ENCODE peak calls at places on chromosomes 16 and 17, in five cellular contexts. Q is PC-9, G is GM23338, T is neural progenitor cell, K is SK-N-SH. P is an unnamed sample. For H3F3A, the result is how much of the 10 kb centered on the place peaks cover.

GRCh38 chr17:73536700-73537680 is 107.3 kb downstream of the SDK2 start:
- DNase-seq in T (peak), K (peak), Q (no peak), G (no peak), P (no peak)

GRCh38 chr17:41001795-41002194 is 2.1 kb upstream of the KRTAP3-2 start:
- DNase-seq in T (no peak), Q (no peak), G (no peak), K (no peak), P (no peak)

GRCh38 chr17:81454473-81454872 is 58.1 kb downstream of the ACTG1 start:
- DNase-seq in G (no peak), K (no peak), Q (no peak), T (no peak), P (no peak)

GRCh38 chr17:1714488-1714979 is 4.4 kb upstream of the TLCD2 start:
- DNase-seq in G (peak), Q (peak), K (peak), T (peak), P (peak)

GRCh38 chr16:56861092-56861610 is 3.9 kb upstream of the SLC12A3 start:
- DNase-seq in Q (peak), G (no peak), T (peak), K (peak), P (no peak)

GRCh38 chr17:9072626-9073339 is 51.5 kb downstream of the NTN1 start:
- DNase-seq in T (no peak), K (no peak), Q (peak), G (no peak), P (no peak)

GRCh38 chr17:50270430-50271172 is 3.7 kb upstream of the TMEM92 start:
- DNase-seq in T (peak), Q (peak), G (peak), K (no peak), P (no peak)

GRCh38 chr16:81204794-81205680 is 33.5 kb upstream of the BCO1 start:
- DNase-seq in Q (no peak), T (peak), K (peak), G (peak), P (peak)

GRCh38 chr17:81960130-81960958 is 643 bp downstream of the NOTUM start:
- DNase-seq in K (no peak), G (peak), T (peak), Q (no peak), P (no peak)

GRCh38 chr16:29993903-29994612 is 1.4 kb downstream of the HIRIP3 start:
- DNase-seq in T (no peak), G (no peak), K (no peak), Q (no peak), P (no peak)

GRCh38 chr16:4701791-4702465 is 8.6 kb downstream of the NUDT16L1 start:
- DNase-seq in G (no peak), Q (no peak), T (no peak), K (no peak), P (no peak)

GRCh38 chr17:27800522-27800921 is at the start of gene NOS2:
- DNase-seq in K (no peak), T (no peak), G (no peak), Q (no peak), P (no peak)

GRCh38 chr17:48997827-48998556 is 807 bp downstream of the IGF2BP1 start:
- DNase-seq in K (peak), T (peak), G (peak), Q (no peak), P (no peak)

GRCh38 chr17:72404872-72405271 is 284.1 kb downstream of the SOX9 start:
- DNase-seq in Q (no peak), K (no peak), T (no peak), G (no peak), P (peak)

GRCh38 chr17:64707077-64707591 is 45.0 kb upstream of the SMURF2 start:
- DNase-seq in G (peak), T (no peak), Q (peak), K (peak), P (peak)

GRCh38 chr17:76492989-76493501 is 8.2 kb downstream of the RHBDF2 start:
- DNase-seq in K (no peak), T (no peak), Q (peak), G (no peak), P (peak)

GRCh38 chr17:45645330-45645729 is 138.8 kb upstream of the CRHR1 start:
- DNase-seq in G (no peak), K (no peak), Q (no peak), T (no peak), P (no peak)

DNA sequence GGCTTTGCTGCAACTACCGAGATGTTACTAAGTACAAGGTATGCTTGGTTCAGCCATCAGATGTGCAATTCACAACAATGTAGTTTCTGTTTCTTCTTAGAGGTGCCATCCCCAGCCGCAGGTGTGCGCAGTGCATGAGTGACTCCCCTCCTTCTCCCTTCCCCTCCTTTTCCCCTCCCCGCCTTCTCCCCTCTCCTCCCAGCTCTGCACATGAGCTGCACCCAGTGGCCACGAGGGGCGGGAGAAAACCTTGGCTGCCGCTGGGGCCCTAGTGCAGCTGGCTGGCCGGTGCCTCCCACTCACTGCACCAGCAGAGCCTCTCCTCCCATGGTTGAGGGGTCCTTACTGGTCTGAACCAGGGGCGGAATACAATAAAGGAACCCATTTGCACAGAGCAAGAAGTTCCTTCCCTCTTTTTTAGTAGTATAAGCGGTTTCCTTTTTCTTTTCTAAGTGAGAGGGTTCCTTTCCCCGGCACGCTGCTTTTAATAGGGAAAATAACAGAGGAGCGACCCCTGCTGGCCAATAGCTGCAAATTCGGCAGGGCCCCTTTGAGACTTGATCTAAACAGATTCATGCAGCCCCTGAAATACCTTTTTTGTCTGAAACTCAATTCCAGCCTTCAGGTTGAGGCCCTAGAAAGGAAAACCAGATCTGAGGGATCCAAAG is 7.8 kb upstream of the CCL15 start:
- DNase-seq in G (peak), T (no peak), Q (no peak), K (peak), P (peak)
- TF ChIP-seq CTCF in G (peak), T (peak), Q (peak), K (peak), P (peak)

DNA sequence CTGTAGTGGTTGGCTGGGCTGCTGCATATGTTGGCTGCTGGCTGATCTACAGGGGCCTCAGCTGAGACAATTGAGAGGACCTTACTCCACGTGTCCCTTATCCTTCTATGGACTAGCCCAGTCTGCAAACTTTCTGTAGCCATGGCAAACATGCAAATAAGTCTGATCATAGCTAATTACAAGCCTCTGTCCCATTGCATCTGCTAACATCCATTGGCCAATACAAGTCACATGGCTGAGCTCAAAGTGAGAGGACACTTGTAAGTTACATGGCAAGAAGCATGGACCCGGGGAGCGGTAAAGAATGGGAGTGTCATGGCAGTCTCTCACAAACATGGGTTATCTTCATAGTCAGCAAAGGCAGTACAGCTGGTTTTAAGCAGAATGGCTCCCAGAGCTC is 11.6 kb upstream of the IL4R start:
- DNase-seq in Q (no peak), G (no peak), K (no peak), T (no peak), P (no peak)
- H3F3A ChIP-seq in Q (under half), G (under half), K (under half), T (under half), P (under half)

GRCh38 chr17:54745239-54745638 is 155.4 kb upstream of the TOM1L1 start:
- DNase-seq in Q (no peak), K (no peak), T (no peak), G (no peak), P (no peak)

GRCh38 chr17:54754560-54754959 is 146.1 kb upstream of the TOM1L1 start:
- DNase-seq in K (peak), T (peak), G (peak), Q (peak), P (no peak)

GRCh38 chr17:54744750-54745149 is 155.9 kb upstream of the TOM1L1 start:
- DNase-seq in K (no peak), T (no peak), Q (no peak), G (no peak), P (no peak)

GRCh38 chr17:54745862-54746261 is 154.8 kb upstream of the TOM1L1 start:
- DNase-seq in Q (no peak), K (no peak), T (no peak), G (no peak), P (no peak)

GRCh38 chr17:54749157-54749556 is 151.5 kb upstream of the TOM1L1 start:
- DNase-seq in G (peak), K (no peak), T (peak), Q (no peak), P (no peak)
- TF ChIP-seq CTCF in G (peak), K (no peak), T (peak), Q (no peak), P (no peak)

GRCh38 chr17:78954684-78955083 is 25.0 kb downstream of the LGALS3BP start:
- DNase-seq in Q (no peak), T (no peak), G (no peak), K (no peak), P (no peak)

GRCh38 chr17:78953356-78954350 is 26.1 kb downstream of the LGALS3BP start:
- DNase-seq in Q (no peak), G (no peak), K (peak), T (peak), P (no peak)

GRCh38 chr17:78957076-78957475 is 22.6 kb downstream of the LGALS3BP start:
- DNase-seq in T (no peak), G (no peak), K (no peak), Q (peak), P (peak)

GRCh38 chr17:78958556-78959191 is 21.0 kb downstream of the LGALS3BP start:
- DNase-seq in G (no peak), Q (peak), T (no peak), K (no peak), P (peak)

DNA sequence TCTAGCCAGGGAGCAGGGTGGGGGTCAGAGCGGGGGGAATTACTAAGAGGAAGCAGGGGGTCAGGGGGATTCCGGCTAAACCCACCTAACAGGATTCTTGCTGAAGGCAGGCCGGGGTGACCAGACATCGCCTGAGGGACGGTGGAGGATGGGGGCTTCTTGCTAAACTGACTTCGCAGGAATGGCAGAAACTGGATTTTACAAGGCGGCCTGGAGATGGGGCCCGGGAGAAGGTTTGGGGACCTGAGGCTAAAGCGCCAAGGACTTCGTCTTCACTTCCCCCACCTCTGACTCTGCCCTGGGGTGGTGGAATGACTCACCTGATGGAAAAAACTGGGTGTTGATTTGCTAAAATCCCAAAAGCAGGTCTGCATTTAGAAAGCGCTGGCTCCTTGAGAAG is 23.5 kb downstream of the LGALS3BP start:
- DNase-seq in T (no peak), Q (peak), G (no peak), K (no peak), P (no peak)
- H3F3A ChIP-seq in T (under half), Q (under half), G (under half), K (under half), P (under half)

DNA sequence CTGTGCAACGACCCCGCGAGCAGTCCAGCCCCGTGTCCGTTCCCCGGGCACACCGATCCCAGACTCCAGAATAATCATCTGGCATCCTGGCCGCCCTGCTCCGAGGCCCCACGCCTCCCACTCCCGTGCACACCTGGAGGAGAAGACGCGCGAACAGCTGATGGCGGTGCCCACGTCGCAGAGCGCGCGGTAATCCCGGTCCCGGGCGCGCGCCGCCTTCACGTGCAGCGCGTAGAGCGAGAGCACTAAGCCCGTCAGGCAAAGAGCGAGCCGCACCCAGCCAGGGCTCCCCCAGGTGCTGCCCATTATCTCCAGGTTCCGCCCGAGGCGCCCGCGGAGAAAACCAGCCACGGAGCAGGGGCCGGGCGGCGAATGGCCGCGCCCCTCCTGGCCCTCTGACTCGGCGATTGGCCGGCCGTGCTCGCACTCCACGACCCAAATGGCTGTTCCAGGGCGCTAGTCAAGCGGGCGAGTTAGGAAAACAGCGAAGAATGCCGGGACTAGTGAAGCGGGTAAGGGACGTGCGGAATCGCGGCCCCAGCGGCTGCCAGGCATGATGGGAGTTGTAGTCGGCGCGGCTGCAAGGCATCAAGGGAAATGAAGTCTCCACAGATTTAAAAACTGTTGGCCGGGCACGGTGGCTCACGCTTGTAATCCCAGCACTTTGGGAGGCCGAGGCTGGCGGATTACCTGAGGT is at the start of gene VKORC1:
- DNase-seq in Q (peak), G (peak), K (peak), T (peak), P (peak)
- TF ChIP-seq CTCF in Q (no peak), G (no peak), K (no peak), T (no peak), P (no peak)

DNA sequence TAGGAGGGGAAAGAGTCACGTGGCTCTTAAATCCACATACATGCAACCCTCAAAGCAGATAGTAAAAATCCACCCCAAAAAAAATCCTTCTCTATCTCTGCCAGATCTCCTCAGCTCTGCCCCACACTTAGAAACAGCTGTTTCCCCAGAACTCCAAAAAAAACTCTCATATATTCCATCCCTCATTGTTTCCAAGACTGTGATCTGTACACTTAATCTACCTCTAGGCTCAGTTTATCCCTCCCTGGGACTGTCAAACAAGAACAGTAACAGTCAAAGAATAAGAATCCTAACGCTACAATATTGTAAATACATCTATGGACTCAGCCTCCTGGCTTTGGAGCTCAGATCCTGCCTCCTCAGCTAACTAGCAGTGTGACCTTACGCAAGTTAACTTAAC is 11.6 kb downstream of the CUEDC1 start:
- DNase-seq in Q (no peak), K (no peak), T (no peak), G (no peak), P (no peak)
- H3F3A ChIP-seq in Q (under half), K (under half), T (under half), G (under half), P (under half)

DNA sequence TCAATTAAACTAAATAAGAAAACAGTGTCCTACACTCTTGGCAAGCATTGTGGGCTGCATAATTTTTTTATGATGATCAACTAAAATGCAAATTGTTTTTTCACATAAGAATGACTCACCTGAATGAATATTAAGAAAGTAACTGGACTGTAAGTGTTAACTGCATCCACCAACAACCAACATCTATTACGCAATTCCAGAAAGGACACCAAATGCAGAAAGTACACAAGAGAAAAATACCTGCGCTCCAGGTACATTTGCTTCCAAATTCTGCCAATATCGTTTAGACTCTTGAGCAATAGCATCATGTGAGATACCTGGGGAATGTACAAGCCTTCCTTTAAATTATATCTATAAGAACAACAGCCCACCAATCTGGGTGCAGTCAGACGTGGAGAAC is 19.8 kb upstream of the TXNDC11 start:
- DNase-seq in T (no peak), Q (no peak), K (no peak), G (no peak), P (no peak)
- TF ChIP-seq CTCF in T (no peak), Q (no peak), K (no peak), G (no peak), P (no peak)

GRCh38 chr16:88643546-88643932 is 5.2 kb downstream of the IL17C start:
- DNase-seq in G (no peak), T (no peak), Q (no peak), K (no peak), P (no peak)
- H3F3A ChIP-seq in G (under half), T (under half), Q (under half), K (under half), P (under half)

DNA sequence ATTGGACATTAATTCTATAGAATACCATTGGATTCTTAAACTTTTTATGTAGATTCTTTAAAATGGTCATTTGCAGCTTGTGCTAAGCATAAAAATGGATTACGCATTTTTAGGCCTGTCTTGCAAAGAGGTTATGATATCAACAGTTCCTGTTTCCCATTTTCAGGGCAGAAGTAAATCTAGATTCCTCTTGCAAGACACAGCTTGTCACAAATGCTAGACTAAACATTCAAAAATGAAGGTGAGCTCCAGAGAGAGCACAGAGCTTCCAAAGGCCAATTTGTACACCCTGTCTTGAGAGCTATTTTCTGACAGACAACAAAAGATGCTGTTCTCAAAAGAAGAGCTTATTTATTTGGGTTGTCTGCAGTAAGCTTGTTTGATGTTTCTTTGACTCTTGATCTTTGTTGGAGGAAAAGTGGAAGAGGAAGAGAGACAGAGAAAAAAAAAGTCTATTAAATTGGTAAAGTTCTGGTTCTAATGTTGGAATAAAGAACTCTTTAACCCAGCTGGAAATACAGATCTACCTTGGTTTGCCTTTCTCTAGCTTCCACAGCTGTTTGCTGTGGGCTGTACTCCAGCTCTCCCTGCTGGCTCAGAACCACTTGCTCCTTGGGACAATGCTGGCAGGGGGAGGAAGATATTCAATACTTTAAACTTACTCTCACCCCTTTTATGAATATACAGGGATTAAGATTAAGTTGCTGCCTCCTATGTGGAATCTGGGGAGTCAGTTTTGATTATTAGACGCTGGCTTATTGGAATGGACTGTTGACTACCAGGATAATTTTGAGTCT is 651.8 kb downstream of the CDH11 start:
- DNase-seq in G (no peak), K (no peak), Q (no peak), T (peak), P (no peak)
- TF ChIP-seq CTCF in G (no peak), K (peak), Q (no peak), T (no peak), P (no peak)

GRCh38 chr16:70253291-70254094 is 1.8 kb upstream of the EXOSC6 start:
- DNase-seq in G (peak), T (peak), K (peak), Q (no peak), P (peak)

GRCh38 chr16:70255584-70255983 is 3.8 kb upstream of the EXOSC6 start:
- DNase-seq in Q (no peak), T (no peak), K (no peak), G (no peak), P (no peak)

GRCh38 chr16:70252355-70252988 is 732 bp upstream of the EXOSC6 start:
- DNase-seq in Q (no peak), T (peak), G (peak), K (peak), P (no peak)

GRCh38 chr16:70254965-70255286 is 3.2 kb upstream of the EXOSC6 start:
- DNase-seq in G (no peak), Q (no peak), T (no peak), K (no peak), P (no peak)

GRCh38 chr16:70254095-70254964 is 2.6 kb upstream of the EXOSC6 start:
- DNase-seq in Q (no peak), T (no peak), G (peak), K (no peak), P (no peak)
- H3F3A ChIP-seq in Q (under half), T (under half), G (half or more), K (under half), P (under half)